ENCODE peak calls at places on chromosomes 3 and 15, in seven cellular contexts. F, Y, Z, Q, L, P and W are unnamed samples.

GRCh38 chr3:189841474-189842205 is 210.5 kb downstream of the TP63 start:
- DNase-seq in Q (no peak), L (peak), P (no peak), Y (peak), F (no peak), Z (no peak), W (no peak)

GRCh38 chr3:183532620-183533409 is 22.7 kb downstream of the KLHL6 start:
- DNase-seq in F (no peak), L (no peak), Y (no peak), Z (no peak), P (no peak), Q (no peak), W (no peak)

GRCh38 chr3:187292186-187292585 is 649 bp upstream of the MASP1 start:
- DNase-seq in Z (no peak), P (no peak), L (no peak), Y (no peak), F (no peak), Q (no peak), W (no peak)

GRCh38 chr3:154510780-154511179 is 80.8 kb upstream of the GPR149 start:
- DNase-seq in Y (no peak), F (no peak), L (no peak), P (no peak), Q (no peak), Z (no peak), W (no peak)

GRCh38 chr3:17157713-17158112 is 273.0 kb downstream of the PLCL2 start:
- DNase-seq in Q (no peak), Y (peak), Z (no peak), L (no peak), F (no peak), P (no peak), W (no peak)

GRCh38 chr3:191502583-191502982 is 41.6 kb downstream of the PYDC2 start:
- DNase-seq in Y (no peak), Q (no peak), Z (no peak), L (no peak), P (no peak), F (peak), W (peak)

GRCh38 chr3:13282986-13283876 is 136.9 kb downstream of the NUP210 start:
- DNase-seq in L (no peak), Q (no peak), F (peak), Y (peak), Z (no peak), P (no peak), W (no peak)

GRCh38 chr15:100852630-100853029 is 27.0 kb upstream of the ALDH1A3 start:
- DNase-seq in Q (no peak), Y (no peak), Z (no peak), F (no peak), P (no peak), L (no peak), W (no peak)

GRCh38 chr3:53116956-53117355 is 13.3 kb downstream of the RFT1 start:
- DNase-seq in L (no peak), F (no peak), P (no peak), Y (no peak), Q (no peak), Z (no peak), W (no peak)

GRCh38 chr15:60477991-60478632 is 830 bp downstream of the ICE2 start:
- DNase-seq in L (peak), Y (peak), F (no peak), Q (no peak), Z (no peak), P (no peak), W (no peak)

GRCh38 chr3:138862531-138862923 is 27.8 kb upstream of the PIK3CB start:
- DNase-seq in L (no peak), Z (no peak), F (peak), Y (no peak), Q (no peak), P (no peak), W (no peak)

GRCh38 chr3:142973217-142974009 is 9.9 kb upstream of the PAQR9 start:
- DNase-seq in Y (no peak), Z (no peak), F (no peak), P (peak), Q (no peak), L (no peak), W (peak)

GRCh38 chr3:48695113-48695753 is 9.5 kb upstream of the NCKIPSD start:
- DNase-seq in F (no peak), Z (peak), Q (no peak), Y (peak), P (peak), L (peak), W (no peak)

GRCh38 chr3:145557405-145557804 is 603.6 kb downstream of the PLOD2 start:
- DNase-seq in L (peak), Y (peak), Q (no peak), F (no peak), P (no peak), Z (no peak), W (no peak)

GRCh38 chr3:189710620-189711388 is 79.6 kb downstream of the TP63 start:
- DNase-seq in Z (no peak), Q (peak), L (peak), F (no peak), Y (peak), P (no peak), W (no peak)

GRCh38 chr3:43390255-43390588 is 103.9 kb downstream of the SNRK start:
- DNase-seq in P (no peak), Z (no peak), F (no peak), Q (no peak), Y (no peak), L (peak), W (no peak)

GRCh38 chr3:146590521-146590920 is 14.6 kb downstream of the PLSCR5 start:
- DNase-seq in Y (peak), F (no peak), Z (no peak), P (no peak), L (peak), Q (no peak), W (no peak)

GRCh38 chr3:57659810-57660439 is 33.0 kb downstream of the DENND6A start:
- DNase-seq in Q (no peak), P (no peak), Y (no peak), Z (no peak), L (no peak), F (no peak), W (no peak)

GRCh38 chr3:141979050-141979671 is 102.7 kb downstream of the ATP1B3 start:
- DNase-seq in Z (no peak), F (peak), L (peak), Q (peak), P (no peak), Y (peak), W (peak)

DNA sequence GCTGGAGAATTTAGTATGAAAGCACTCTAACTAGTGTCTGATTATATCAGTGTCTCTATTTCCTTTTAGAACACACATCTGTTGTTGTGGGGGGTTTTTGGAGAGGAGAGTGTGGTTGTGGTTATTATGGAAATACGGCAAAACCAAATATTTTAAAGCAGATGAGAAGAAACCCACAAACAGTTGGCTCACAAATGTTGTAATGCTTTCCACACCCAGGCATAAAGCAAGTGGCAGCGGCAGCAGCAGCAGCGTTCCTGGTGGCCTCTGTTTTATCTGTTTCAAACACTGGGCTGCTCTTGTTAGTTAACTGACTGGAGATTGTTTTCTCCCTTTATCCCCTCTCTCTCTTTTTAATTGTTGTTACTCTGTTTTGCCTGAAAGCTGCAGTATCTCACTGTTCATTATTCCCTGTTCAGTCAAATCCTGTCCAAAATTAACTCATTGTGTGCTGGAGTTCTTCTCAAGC is 1045.5 kb upstream of the NR2F2 start:
- DNase-seq in Q (peak), F (no peak), Y (peak), Z (no peak), P (no peak), L (peak), W (no peak)
- TF ChIP-seq CTCF in Q (peak), F (no peak), Y (no peak), Z (no peak), P (no peak), L (peak), W (peak)

GRCh38 chr15:73965094-73965729 is 26.9 kb downstream of the STOML1 start:
- DNase-seq in Y (no peak), Z (no peak), Q (no peak), L (no peak), P (no peak), F (no peak), W (no peak)
- H3K4me3 ChIP-seq in Y (no peak), Z (no peak), Q (no peak), L (peak), P (no peak), F (peak), W (no peak)

GRCh38 chr3:129310111-129310601 is 31.5 kb downstream of the HMCES start:
- DNase-seq in P (no peak), Y (no peak), L (no peak), Z (no peak), F (no peak), Q (no peak), W (no peak)

GRCh38 chr3:129312671-129313414 is 34.2 kb downstream of the HMCES start:
- DNase-seq in Q (no peak), Y (no peak), P (no peak), L (peak), F (no peak), Z (no peak), W (no peak)

GRCh38 chr3:129310612-129311011 is 31.9 kb downstream of the HMCES start:
- DNase-seq in P (no peak), F (no peak), Z (no peak), Q (no peak), Y (no peak), L (no peak), W (no peak)

GRCh38 chr3:129312021-129312639 is 33.5 kb downstream of the HMCES start:
- DNase-seq in Y (no peak), F (no peak), Z (no peak), P (no peak), L (peak), Q (no peak), W (no peak)

DNA sequence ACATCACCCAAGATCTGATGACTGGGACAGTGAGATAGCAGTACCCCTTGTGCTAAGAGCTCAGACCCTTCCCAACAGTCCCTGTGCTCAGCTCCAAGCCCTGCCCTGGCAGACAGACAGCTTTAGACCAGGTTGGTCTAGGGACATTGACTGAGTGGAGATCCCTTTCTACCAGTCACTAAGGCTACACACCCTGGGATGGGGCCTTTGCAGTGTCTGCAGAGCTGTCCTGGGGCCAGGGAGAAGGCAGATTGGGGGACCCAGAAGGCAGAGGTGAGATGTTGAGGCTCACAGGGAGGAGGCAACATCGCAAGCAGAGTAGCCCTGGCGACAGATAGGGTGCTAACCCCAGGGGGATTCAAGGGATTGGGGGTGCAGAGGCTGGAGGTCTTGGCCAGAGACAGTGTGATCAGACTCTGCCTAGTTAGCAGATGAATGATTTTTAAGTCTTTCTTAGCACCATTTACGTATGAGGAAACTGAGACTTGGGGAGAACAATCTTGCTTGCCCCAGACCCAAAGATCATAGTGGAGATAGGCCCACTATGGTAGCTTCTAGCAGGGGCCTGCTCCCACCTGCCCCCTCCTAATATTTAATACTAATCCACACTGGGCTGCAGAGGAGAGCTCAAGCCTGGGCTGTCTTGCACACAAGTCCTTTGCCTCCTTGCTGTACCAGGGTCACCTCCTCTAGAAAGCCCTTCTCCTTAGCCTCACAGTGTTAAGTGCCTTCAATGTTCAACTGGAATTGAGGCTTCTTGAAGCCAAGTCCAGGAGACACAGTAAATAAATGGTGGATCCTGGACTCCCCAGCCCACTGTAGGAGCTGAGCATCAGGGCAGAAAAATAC is 32.6 kb downstream of the HMCES start:
- DNase-seq in Y (no peak), P (no peak), F (no peak), Q (no peak), L (no peak), Z (no peak), W (no peak)
- TF ChIP-seq CTCF in Y (no peak), P (no peak), F (no peak), Q (no peak), L (no peak), Z (no peak), W (no peak)

GRCh38 chr3:107117922-107118576 is 259.2 kb upstream of the CCDC54 start:
- DNase-seq in L (peak), Z (peak), Q (peak), F (peak), Y (peak), P (no peak), W (peak)
- H3K4me3 ChIP-seq in L (no peak), Z (no peak), Q (no peak), F (no peak), Y (no peak), P (no peak), W (no peak)

GRCh38 chr15:29124581-29125381 is 144.8 kb downstream of the NSMCE3 start:
- DNase-seq in Z (no peak), Q (no peak), Y (peak), F (peak), P (peak), L (no peak), W (no peak)
- TF ChIP-seq CTCF in Z (no peak), Q (no peak), Y (no peak), F (peak), P (no peak), L (no peak), W (peak)

DNA sequence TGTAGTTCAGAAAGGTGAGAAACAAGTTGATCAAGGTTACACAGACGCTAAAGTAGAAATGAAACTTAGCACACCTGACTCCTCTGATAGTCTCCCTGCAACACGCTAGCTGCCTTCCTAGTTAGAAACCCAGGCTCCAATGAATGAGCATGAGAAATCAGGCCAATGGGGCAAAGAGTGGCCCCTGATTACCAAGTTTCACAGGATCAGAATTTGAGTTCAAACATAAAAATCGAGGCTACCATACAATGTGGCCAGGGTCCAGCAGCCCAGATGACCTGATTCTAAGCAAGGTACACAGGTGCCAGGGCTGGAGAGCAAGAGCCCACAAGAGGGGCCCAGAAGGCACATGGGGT is 7.7 kb downstream of the PLD1 start:
- DNase-seq in Y (no peak), Q (no peak), Z (no peak), F (no peak), L (no peak), P (no peak), W (no peak)
- H3K4me3 ChIP-seq in Y (no peak), Q (no peak), Z (no peak), F (no peak), L (no peak), P (no peak), W (no peak)

GRCh38 chr3:38005076-38006020 is 14.8 kb downstream of the VILL start:
- DNase-seq in Z (no peak), P (peak), L (no peak), Y (peak), Q (no peak), F (no peak), W (no peak)

GRCh38 chr3:38003817-38004414 is 13.3 kb downstream of the VILL start:
- DNase-seq in Q (no peak), L (no peak), Y (no peak), Z (no peak), P (peak), F (no peak), W (no peak)

GRCh38 chr3:38003371-38003816 is 12.8 kb downstream of the VILL start:
- DNase-seq in Z (peak), Q (no peak), Y (peak), P (peak), F (no peak), L (peak), W (no peak)

GRCh38 chr3:38006031-38006430 is 15.4 kb downstream of the VILL start:
- DNase-seq in Z (no peak), P (no peak), Q (no peak), F (no peak), L (no peak), Y (no peak), W (no peak)

DNA sequence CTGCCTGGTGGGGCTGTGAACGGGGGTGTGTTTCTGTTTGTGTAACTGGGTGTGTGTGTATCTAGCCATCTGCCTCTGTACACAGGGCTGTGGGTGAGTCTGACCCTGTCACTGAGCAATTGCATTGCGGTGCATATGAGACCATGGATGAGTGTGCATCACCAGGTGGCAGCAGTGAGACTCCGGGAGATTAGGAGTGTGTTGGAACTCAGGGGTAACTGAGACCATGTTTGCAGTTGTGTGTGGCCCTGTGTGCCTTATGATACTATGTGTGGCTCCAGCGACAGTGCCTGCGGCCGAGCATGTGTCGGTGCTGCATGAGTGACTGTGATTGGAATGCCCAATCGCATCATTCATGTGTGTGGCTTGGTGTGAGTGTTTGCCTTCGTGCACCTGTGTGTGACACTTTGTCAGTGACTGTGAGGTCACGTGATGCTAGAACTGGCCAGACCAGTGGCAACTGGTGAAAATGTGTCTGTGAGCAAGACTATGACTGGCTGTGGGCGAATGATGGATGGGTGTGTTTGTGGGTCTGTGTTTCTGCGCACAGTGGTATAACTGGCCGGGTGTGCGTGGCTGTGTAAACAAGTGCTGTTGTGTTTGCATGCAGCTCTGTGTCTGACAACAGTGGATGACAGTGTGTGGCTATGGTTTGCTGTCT is 14.0 kb downstream of the VILL start:
- DNase-seq in Z (peak), L (peak), Y (peak), P (peak), Q (no peak), F (peak), W (no peak)
- TF ChIP-seq CTCF in Z (peak), L (peak), Y (peak), P (peak), Q (peak), F (peak), W (peak)

GRCh38 chr15:70101459-70102113 is 3.9 kb upstream of the TLE3 start:
- DNase-seq in Z (peak), Q (peak), Y (peak), F (peak), L (peak), P (peak), W (peak)
- H3K4me3 ChIP-seq in Z (no peak), Q (no peak), Y (no peak), F (peak), L (no peak), P (peak), W (no peak)